ENCODE peak calls at places on chromosomes 11 and 22, in five cellular contexts. T is spleen, N is glutamatergic neuron, Z is psoas muscle, C is WTC11. O is an unnamed sample.

GRCh38 chr11:488992-489391 is 18.1 kb downstream of the RNH1 start:
- DNase-seq in Z (no peak), T (no peak), N (no peak), C (no peak), O (no peak)

GRCh38 chr11:15500643-15501042 is 385.9 kb downstream of the INSC start:
- DNase-seq in Z (no peak), T (no peak), C (no peak), N (no peak), O (no peak)

GRCh38 chr11:130211144-130211543 is 51.6 kb downstream of the ST14 start:
- DNase-seq in C (no peak), N (no peak), T (no peak), Z (no peak), O (no peak)

GRCh38 chr22:40348025-40348658 is 1.8 kb downstream of the ADSL start:
- DNase-seq in T (peak; percentile 84), Z (peak; percentile 39), N (peak; percentile 60), C (peak; percentile 42), O (peak; percentile 35)

GRCh38 chr22:45271667-45272188 is 13.0 kb upstream of the UPK3A start:
- DNase-seq in T (no peak), C (no peak), Z (peak; percentile 67), N (no peak), O (no peak)

GRCh38 chr11:116500833-116501622 is 271.8 kb downstream of the BUD13 start:
- DNase-seq in N (no peak), C (peak; percentile 49), Z (no peak), T (no peak), O (peak; percentile 46)

GRCh38 chr11:70743941-70744351 is 345.6 kb downstream of the CTTN start:
- DNase-seq in N (no peak), T (no peak), C (no peak), Z (no peak), O (no peak)

GRCh38 chr22:31938258-31938657 is 6.1 kb upstream of the YWHAH start:
- DNase-seq in N (no peak), Z (no peak), T (peak; percentile 23), C (no peak), O (no peak)

GRCh38 chr11:19498986-19499669 is 213.5 kb upstream of the NAV2 start:
- DNase-seq in T (no peak), C (no peak), N (no peak), Z (no peak), O (peak; percentile 20)

GRCh38 chr11:109121173-109121938 is 300.6 kb upstream of the C11orf87 start:
- DNase-seq in Z (no peak), N (no peak), T (no peak), C (no peak), O (no peak)

GRCh38 chr11:115873813-115874212 is 369.6 kb upstream of the CADM1 start:
- DNase-seq in N (no peak), T (no peak), Z (no peak), C (no peak), O (no peak)

GRCh38 chr11:13082588-13082987 is 73.5 kb downstream of the RASSF10 start:
- DNase-seq in Z (no peak), N (no peak), C (no peak), T (no peak), O (no peak)

GRCh38 chr11:46352063-46352841 is 5.0 kb downstream of the DGKZ start:
- DNase-seq in Z (peak; percentile 73), T (peak; percentile 91), N (peak; percentile 84), C (peak; percentile 86), O (peak; percentile 82)

GRCh38 chr11:13760115-13760514 is 91.6 kb downstream of the FAR1 start:
- DNase-seq in C (no peak), T (no peak), N (no peak), Z (no peak), O (no peak)

GRCh38 chr11:44563716-44564115 is 1.7 kb upstream of the CD82 start:
- DNase-seq in C (no peak), Z (no peak), N (no peak), T (no peak), O (no peak)

GRCh38 chr11:114280696-114281095 is 15.5 kb upstream of the NNMT start:
- DNase-seq in C (peak; percentile 77), N (peak; percentile 79), Z (peak; percentile 60), T (peak; percentile 83), O (peak; percentile 75)

GRCh38 chr11:93229876-93230275 is 32.1 kb upstream of the SLC36A4 start:
- DNase-seq in N (no peak), C (no peak), T (no peak), Z (no peak), O (no peak)

GRCh38 chr11:94553938-94554337 is 10.2 kb downstream of the FUT4 start:
- DNase-seq in T (no peak), C (no peak), Z (no peak), N (no peak), O (no peak)

GRCh38 chr11:131633978-131634377 is 263.6 kb downstream of the NTM start:
- DNase-seq in T (no peak), Z (no peak), C (no peak), N (no peak), O (no peak)

GRCh38 chr22:46622081-46622521 is 1.9 kb downstream of the GRAMD4 start:
- DNase-seq in T (no peak), N (no peak), Z (peak; percentile 58), C (no peak), O (no peak)

GRCh38 chr22:36790648-36791047 is 14.7 kb upstream of the IFT27 start:
- DNase-seq in T (no peak), N (no peak), Z (no peak), C (no peak), O (no peak)
- TF ChIP-seq CTCF in T (no peak), N (no peak), Z (no peak), C (no peak), O (no peak)

GRCh38 chr11:67440229-67441081 is 2.8 kb downstream of the CORO1B start:
- DNase-seq in T (no peak), C (no peak), N (no peak), Z (no peak), O (no peak)

GRCh38 chr11:67438121-67438902 is 830 bp upstream of the PTPRCAP start:
- DNase-seq in C (no peak), N (peak; percentile 49), T (peak; percentile 94), Z (no peak), O (no peak)

GRCh38 chr11:67441082-67441683 is 2.1 kb downstream of the CORO1B start:
- DNase-seq in C (no peak), N (no peak), T (no peak), Z (no peak), O (no peak)

GRCh38 chr11:67441731-67442401 is 1.4 kb downstream of the CORO1B start:
- DNase-seq in C (no peak), Z (no peak), T (peak; percentile 85), N (no peak), O (no peak)

GRCh38 chr11:67439321-67440228 is 2.1 kb upstream of the PTPRCAP start:
- DNase-seq in C (peak; percentile 55), N (no peak), Z (no peak), T (no peak), O (no peak)
- TF ChIP-seq CTCF in C (no peak), N (no peak), Z (no peak), T (no peak), O (no peak)

GRCh38 chr11:121687961-121688566 is 235.3 kb upstream of the SORL1-AS1 start:
- DNase-seq in C (peak; percentile 29), T (no peak), N (no peak), Z (no peak), O (peak; percentile 59)
- TF ChIP-seq CTCF in C (no peak), T (no peak), N (no peak), Z (no peak), O (no peak)

GRCh38 chr22:22877523-22878210 is 9.9 kb upstream of the IGLL5 start:
- DNase-seq in C (peak; percentile 85), Z (peak; percentile 69), T (peak; percentile 88), N (peak; percentile 84), O (peak; percentile 83)
- TF ChIP-seq CTCF in C (peak; percentile 78), Z (peak; percentile 48), T (peak; percentile 76), N (peak; percentile 83), O (peak; percentile 79)

GRCh38 chr22:43109511-43109910 is 1.0 kb upstream of the BIK start:
- DNase-seq in Z (no peak), N (no peak), C (no peak), T (no peak), O (no peak)

GRCh38 chr22:43110444-43110926 is at the start of gene BIK:
- DNase-seq in N (peak; percentile 64), T (peak; percentile 84), Z (peak; percentile 34), C (peak; percentile 74), O (peak; percentile 62)

GRCh38 chr22:43109921-43110443 is 568 bp upstream of the BIK start:
- DNase-seq in T (no peak), N (no peak), C (peak; percentile 49), Z (no peak), O (peak; percentile 51)

GRCh38 chr22:43113516-43114251 is 3.1 kb downstream of the BIK start:
- DNase-seq in N (peak; percentile 49), Z (no peak), T (no peak), C (no peak), O (no peak)

GRCh38 chr22:43110927-43111623 is 525 bp downstream of the BIK start:
- DNase-seq in Z (no peak), N (no peak), T (peak; percentile 84), C (peak; percentile 45), O (peak; percentile 26)
- TF ChIP-seq CTCF in Z (no peak), N (no peak), T (no peak), C (no peak), O (no peak)

DNA sequence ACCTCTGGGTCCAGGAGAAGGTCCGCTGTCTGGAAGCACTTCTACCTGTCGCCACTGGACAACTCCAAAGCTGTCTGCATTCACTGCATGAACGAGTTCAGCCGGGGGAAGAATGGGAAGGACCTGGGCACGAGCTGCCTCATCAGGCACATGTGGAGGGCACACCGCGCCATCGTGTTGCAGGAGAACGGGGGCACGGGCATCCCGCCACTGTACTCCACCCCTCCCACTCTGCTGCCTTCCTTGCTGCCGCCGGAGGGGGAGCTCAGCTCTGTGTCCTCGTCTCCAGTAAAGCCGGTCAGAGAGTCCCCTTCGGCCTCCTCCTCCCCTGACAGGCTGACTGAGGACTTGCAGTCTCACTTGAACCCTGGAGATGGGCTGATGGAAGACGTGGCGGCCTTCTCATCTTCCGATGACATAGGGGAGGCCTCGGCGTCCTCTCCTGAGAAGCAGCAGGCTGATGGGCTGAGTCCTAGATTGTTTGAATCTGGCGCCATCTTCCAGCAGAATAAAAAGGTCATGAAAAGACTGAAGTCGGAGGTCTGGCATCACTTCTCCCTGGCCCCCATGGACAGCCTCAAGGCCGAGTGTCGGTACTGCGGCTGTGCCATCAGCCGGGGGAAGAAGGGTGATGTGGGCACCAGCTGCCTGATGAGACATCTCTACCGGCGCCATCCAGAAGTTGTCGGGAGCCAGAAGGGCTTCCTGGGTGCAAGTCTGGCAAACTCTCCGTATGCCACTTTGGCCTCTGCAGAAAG is 31.0 kb downstream of the ZBED4 start:
- DNase-seq in N (no peak), Z (no peak), C (no peak), T (peak; percentile 63), O (no peak)
- TF ChIP-seq CTCF in N (no peak), Z (no peak), C (no peak), T (no peak), O (no peak)

O was measured in nephron progenitor cell.